ENCODE peak calls at places on chromosomes 1 and 21, in four cellular contexts. One of them, this sample, is unnamed.

GRCh38 chr1:78760858-78761257 is 111.2 kb downstream of the IFI44 start:
- DNase-seq in HuH-7.5: no peak
- DNase-seq in effector CD4-positive, alpha-beta T cell: no peak
- DNase-seq in activated CD4-positive, alpha-beta T cell treated with anti-CD3 and anti-CD28 coated beads, Interleukin-2, amount 50 U/mL, for 1 hour: no peak
- DNase-seq in this sample: no peak

GRCh38 chr1:225874431-225874830 is 7.7 kb downstream of the TMEM63A start:
- DNase-seq in HuH-7.5: no peak
- DNase-seq in effector CD4-positive, alpha-beta T cell: no peak
- DNase-seq in activated CD4-positive, alpha-beta T cell treated with anti-CD3 and anti-CD28 coated beads, Interleukin-2, amount 50 U/mL, for 1 hour: no peak
- DNase-seq in this sample: no peak

GRCh38 chr1:155226910-155227260 is 18.4 kb downstream of the MTX1 start:
- DNase-seq in HuH-7.5: peak
- DNase-seq in effector CD4-positive, alpha-beta T cell: no peak
- DNase-seq in activated CD4-positive, alpha-beta T cell treated with anti-CD3 and anti-CD28 coated beads, Interleukin-2, amount 50 U/mL, for 1 hour: peak
- DNase-seq in this sample: no peak

GRCh38 chr1:247392088-247392487 is 23.9 kb upstream of the NLRP3 start:
- DNase-seq in HuH-7.5: no peak
- DNase-seq in effector CD4-positive, alpha-beta T cell: no peak
- DNase-seq in activated CD4-positive, alpha-beta T cell treated with anti-CD3 and anti-CD28 coated beads, Interleukin-2, amount 50 U/mL, for 1 hour: no peak
- DNase-seq in this sample: no peak

GRCh38 chr21:39676054-39676771 is 63.5 kb downstream of the B3GALT5 start:
- DNase-seq in HuH-7.5: no peak
- DNase-seq in effector CD4-positive, alpha-beta T cell: no peak
- DNase-seq in activated CD4-positive, alpha-beta T cell treated with anti-CD3 and anti-CD28 coated beads, Interleukin-2, amount 50 U/mL, for 1 hour: no peak
- DNase-seq in this sample: no peak

GRCh38 chr1:36304521-36304920 is 1.6 kb upstream of the SH3D21 start:
- DNase-seq in HuH-7.5: no peak
- DNase-seq in effector CD4-positive, alpha-beta T cell: no peak
- DNase-seq in activated CD4-positive, alpha-beta T cell treated with anti-CD3 and anti-CD28 coated beads, Interleukin-2, amount 50 U/mL, for 1 hour: no peak
- DNase-seq in this sample: no peak

GRCh38 chr21:42471206-42471605 is 24.8 kb downstream of the RSPH1 start:
- DNase-seq in HuH-7.5: no peak
- DNase-seq in effector CD4-positive, alpha-beta T cell: no peak
- DNase-seq in activated CD4-positive, alpha-beta T cell treated with anti-CD3 and anti-CD28 coated beads, Interleukin-2, amount 50 U/mL, for 1 hour: no peak
- DNase-seq in this sample: no peak

GRCh38 chr1:191839891-191840290 is 318.4 kb upstream of the RGS18 start:
- DNase-seq in HuH-7.5: no peak
- DNase-seq in effector CD4-positive, alpha-beta T cell: no peak
- DNase-seq in activated CD4-positive, alpha-beta T cell treated with anti-CD3 and anti-CD28 coated beads, Interleukin-2, amount 50 U/mL, for 1 hour: no peak
- DNase-seq in this sample: no peak

GRCh38 chr1:9233241-9233941 is 1.2 kb upstream of the H6PD start:
- DNase-seq in HuH-7.5: peak
- DNase-seq in effector CD4-positive, alpha-beta T cell: no peak
- DNase-seq in activated CD4-positive, alpha-beta T cell treated with anti-CD3 and anti-CD28 coated beads, Interleukin-2, amount 50 U/mL, for 1 hour: no peak
- DNase-seq in this sample: no peak